ENCODE peak calls at places on chromosomes 1 and 21, in seven cellular contexts. P is adrenal gland, D is astrocyte, U is ascending aorta, W is thoracic aorta, J is left lung, V is HCT116. S is an unnamed sample. For H3K4me1, the result is how much of the 10 kb centered on the place peaks cover.

GRCh38 chr1:115982399-115982798 is 6.1 kb downstream of the SLC22A15 start:
- DNase-seq in P (no peak), D (no peak), U (no peak), W (no peak), J (no peak), V (no peak), S (no peak)

GRCh38 chr1:91124290-91124975 is 102.6 kb upstream of the ZNF644 start:
- DNase-seq in P (no peak), D (no peak), U (no peak), W (no peak), J (no peak), V (no peak), S (no peak)

GRCh38 chr1:228095161-228095560 is 8.0 kb downstream of the C1orf35 start:
- DNase-seq in P (no peak), D (no peak), U (no peak), W (no peak), J (no peak), V (no peak), S (no peak)

GRCh38 chr1:200684015-200684414 is 14.3 kb upstream of the DDX59 start:
- DNase-seq in P (no peak), D (no peak), U (no peak), W (no peak), J (no peak), V (no peak), S (no peak)

GRCh38 chr1:204920967-204921366 is 50.3 kb downstream of the NFASC start:
- DNase-seq in P (no peak), D (no peak), U (no peak), W (no peak), J (no peak), V (no peak), S (no peak)

GRCh38 chr1:25906644-25907300 is 553 bp upstream of the STMN1 start:
- DNase-seq in P (peak), D (no peak), U (peak), W (no peak), J (peak), V (no peak), S (no peak)

GRCh38 chr1:15620155-15620545 is 2.9 kb downstream of the DDI2 start:
- DNase-seq in P (no peak), D (no peak), U (no peak), W (no peak), J (no peak), V (no peak), S (no peak)

GRCh38 chr1:218364028-218364710 is 19.0 kb downstream of the TGFB2 start:
- DNase-seq in P (no peak), D (peak), U (no peak), W (no peak), J (no peak), V (no peak), S (no peak)

GRCh38 chr1:33482412-33482811 is 10.0 kb downstream of the ZSCAN20 start:
- DNase-seq in P (no peak), D (no peak), U (no peak), W (no peak), J (no peak), V (no peak), S (no peak)

GRCh38 chr1:15948600-15949452 is 27.1 kb downstream of the ZBTB17 start:
- DNase-seq in P (peak), D (peak), U (peak), W (peak), J (peak), V (no peak), S (no peak)

GRCh38 chr1:98923667-98924066 is 81.0 kb downstream of the PLPPR5 start:
- DNase-seq in P (no peak), D (no peak), U (no peak), W (no peak), J (no peak), V (no peak), S (no peak)

GRCh38 chr1:108505766-108506075 is 54.2 kb upstream of the EEIG2 start:
- DNase-seq in P (no peak), D (no peak), U (no peak), W (no peak), J (no peak), V (no peak), S (no peak)

GRCh38 chr21:33059319-33059894 is 10.5 kb upstream of the OLIG1 start:
- DNase-seq in P (no peak), D (no peak), U (no peak), W (no peak), J (peak), V (no peak), S (no peak)

GRCh38 chr1:84083321-84083720 is 60.8 kb upstream of the PRKACB start:
- DNase-seq in P (no peak), D (no peak), U (no peak), W (no peak), J (no peak), V (no peak), S (no peak)

GRCh38 chr1:155207578-155208405 is at the start of gene THBS3:
- DNase-seq in P (no peak), D (peak), U (peak), W (no peak), J (no peak), V (no peak), S (no peak)

GRCh38 chr21:46667735-46668380 is 32.4 kb downstream of the PRMT2 start:
- DNase-seq in P (no peak), D (peak), U (no peak), W (no peak), J (no peak), V (no peak), S (no peak)

GRCh38 chr21:29196021-29196663 is 65.7 kb downstream of the MAP3K7CL start:
- DNase-seq in P (peak), D (peak), U (peak), W (peak), J (peak), V (peak), S (peak)

GRCh38 chr1:228691926-228692325 is 43.4 kb upstream of the RHOU start:
- DNase-seq in P (no peak), D (peak), U (no peak), W (no peak), J (no peak), V (peak), S (no peak)

GRCh38 chr1:9852410-9853301 is 28.9 kb upstream of the CLSTN1 start:
- DNase-seq in P (no peak), D (peak), U (no peak), W (no peak), J (no peak), V (no peak), S (no peak)

GRCh38 chr21:33268736-33269441 is 2.7 kb downstream of the IL10RB start:
- DNase-seq in P (no peak), D (no peak), U (no peak), W (no peak), J (peak), V (peak), S (peak)

GRCh38 chr1:31699341-31699891 is 4.4 kb downstream of the COL16A1 start:
- DNase-seq in P (no peak), D (no peak), U (no peak), W (no peak), J (no peak), V (no peak), S (peak)

GRCh38 chr1:1204425-1204920 is 1.9 kb downstream of the TNFRSF18 start:
- DNase-seq in P (no peak), D (no peak), U (no peak), W (no peak), J (no peak), V (no peak), S (no peak)

GRCh38 chr1:110846861-110847260 is 26.1 kb upstream of the CD53 start:
- DNase-seq in P (no peak), D (no peak), U (no peak), W (no peak), J (no peak), V (no peak), S (no peak)

GRCh38 chr1:152449661-152450060 is 35.6 kb upstream of the CRNN start:
- DNase-seq in P (no peak), D (no peak), U (no peak), W (no peak), J (no peak), V (no peak), S (no peak)

DNA sequence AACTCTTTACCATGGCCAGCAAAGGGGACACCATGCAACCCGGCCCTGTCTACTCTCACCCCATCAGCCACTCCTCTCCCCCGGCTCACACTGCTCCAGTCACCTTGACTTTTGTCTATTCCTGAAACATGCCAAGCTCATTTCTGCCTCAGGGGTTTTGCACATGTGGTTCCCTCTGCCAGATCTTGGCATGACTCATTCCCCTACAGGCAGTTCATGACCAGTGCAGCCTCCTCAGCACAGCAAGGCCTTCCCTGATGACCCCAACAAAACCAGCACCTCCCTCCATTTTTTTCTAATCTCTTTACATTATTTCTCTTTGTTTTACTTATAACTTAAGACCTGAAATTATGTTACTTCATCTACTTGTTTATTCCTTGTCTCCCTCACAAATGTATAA is 58.6 kb upstream of the GJB5 start:
- DNase-seq in P (no peak), D (no peak), U (no peak), W (no peak), J (no peak), V (peak), S (no peak)
- TF ChIP-seq CTCF in P (no peak), D (no peak), U (no peak), W (no peak), J (no peak), V (peak), S (no peak)

DNA sequence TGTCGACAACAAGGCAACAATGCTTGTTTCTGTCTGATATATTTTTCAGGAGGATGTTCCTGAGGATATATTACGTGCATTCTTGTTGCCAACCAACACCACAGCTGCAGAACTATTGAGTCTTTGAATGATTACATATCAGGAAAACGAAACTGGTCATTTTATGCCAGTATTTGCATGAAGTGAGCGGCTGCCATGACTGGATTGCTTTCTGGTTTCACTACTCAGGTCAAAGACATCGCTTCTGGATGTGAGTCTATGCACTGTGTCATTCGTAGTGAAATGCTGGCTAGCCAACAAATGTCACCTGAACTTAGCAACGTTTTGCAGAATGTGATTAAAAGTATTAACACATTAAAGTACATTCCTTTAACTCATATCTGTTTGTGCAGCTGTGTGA is 35.8 kb upstream of the OLFM3 start:
- DNase-seq in P (no peak), D (no peak), U (no peak), W (no peak), J (no peak), V (no peak), S (no peak)
- H3K4me3 ChIP-seq in P (no peak), D (no peak), U (no peak), W (no peak), J (no peak), V (no peak), S (no peak)

GRCh38 chr1:167429612-167430011 is 88.7 kb downstream of the CD247 start:
- DNase-seq in P (no peak), D (no peak), U (no peak), W (no peak), J (no peak), V (no peak), S (no peak)
- H3K4me1 ChIP-seq in P (under half), D (under half), U (under half), W (under half), J (under half), V (under half), S (under half)

DNA sequence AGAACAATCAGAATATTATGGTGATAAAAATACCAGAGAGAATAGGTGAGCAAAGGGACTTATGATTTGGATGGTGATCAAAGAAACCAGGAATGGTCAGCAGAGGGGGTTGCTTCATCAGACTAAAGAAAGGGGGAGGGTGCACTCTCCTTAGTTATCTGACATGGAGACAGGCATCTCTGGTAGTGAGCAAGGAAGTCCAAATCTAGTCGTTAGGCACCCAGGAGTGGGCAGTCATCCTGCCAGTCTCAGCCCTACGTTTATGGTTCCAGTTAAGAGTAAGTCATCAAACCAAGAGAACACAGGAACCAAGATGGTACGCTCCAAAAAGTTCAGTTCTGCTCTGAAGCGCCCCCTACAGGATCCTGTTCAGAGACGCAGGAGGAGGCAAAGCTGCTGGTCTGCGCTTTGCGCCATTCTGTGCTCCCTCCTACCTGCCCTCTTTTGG is 28.6 kb downstream of the EBNA1BP2 start:
- DNase-seq in P (no peak), D (no peak), U (no peak), W (no peak), J (no peak), V (peak), S (no peak)
- TF ChIP-seq CTCF in P (no peak), D (peak), U (no peak), W (no peak), J (no peak), V (peak), S (no peak)

GRCh38 chr21:42113926-42114409 is 42.9 kb downstream of the UMODL1 start:
- DNase-seq in P (peak), D (no peak), U (no peak), W (no peak), J (no peak), V (no peak), S (no peak)
- H3K4me3 ChIP-seq in P (no peak), D (no peak), U (no peak), W (no peak), J (no peak), V (no peak), S (no peak)

GRCh38 chr1:236469466-236469865 is 54.3 kb upstream of the LGALS8 start:
- DNase-seq in P (no peak), D (no peak), U (no peak), W (no peak), J (no peak), V (no peak), S (no peak)

GRCh38 chr1:236471653-236472052 is 52.1 kb upstream of the LGALS8 start:
- DNase-seq in P (no peak), D (no peak), U (no peak), W (no peak), J (no peak), V (peak), S (no peak)

GRCh38 chr1:236471096-236471495 is 52.7 kb upstream of the LGALS8 start:
- DNase-seq in P (no peak), D (no peak), U (no peak), W (no peak), J (no peak), V (no peak), S (no peak)

GRCh38 chr1:236476019-236476418 is 47.8 kb upstream of the LGALS8 start:
- DNase-seq in P (no peak), D (no peak), U (no peak), W (no peak), J (no peak), V (no peak), S (no peak)

DNA sequence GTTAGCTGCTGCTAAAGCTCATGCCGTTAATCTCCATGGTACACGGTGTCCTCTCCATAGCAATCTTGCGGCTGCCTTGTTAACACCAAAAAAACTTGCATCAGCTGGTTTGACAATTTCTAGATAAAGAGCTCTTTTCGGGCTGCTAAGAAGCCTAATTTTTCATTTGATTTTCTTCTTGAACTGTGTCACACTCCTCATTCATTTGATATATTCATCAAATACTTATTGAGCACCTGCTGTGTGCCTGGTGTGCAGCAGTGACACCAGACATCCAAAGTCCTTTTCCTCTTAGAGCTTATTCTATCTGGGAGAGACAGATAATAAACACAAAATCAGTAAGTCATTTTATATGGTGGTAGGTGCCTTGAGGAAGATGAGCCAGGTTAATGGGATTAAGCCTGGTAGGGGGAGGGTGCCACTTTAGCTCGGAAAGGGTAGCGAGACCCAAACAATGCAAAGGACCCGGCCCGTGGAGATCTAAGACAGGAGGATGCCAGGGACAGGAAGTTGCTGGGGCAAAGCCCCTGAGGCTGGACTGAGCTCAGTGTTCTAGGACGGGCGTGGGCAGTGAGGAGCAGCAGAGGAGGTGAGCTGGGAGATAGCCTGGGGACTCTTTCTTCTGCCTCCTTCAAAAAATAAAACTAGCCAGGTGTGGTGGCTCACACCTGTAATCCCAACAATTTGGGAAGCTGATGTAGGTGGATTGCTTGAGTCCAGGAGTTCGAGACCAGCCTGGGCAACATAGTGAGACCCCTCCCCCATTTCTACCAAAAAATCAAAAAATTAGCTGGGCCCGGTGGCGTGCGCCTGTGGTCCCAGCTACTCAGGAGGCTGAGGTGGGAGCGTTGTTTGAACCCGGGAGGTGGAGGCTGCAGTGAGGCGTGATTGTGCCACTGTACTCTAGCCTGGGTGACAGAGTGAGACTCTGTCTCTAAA is 50.7 kb upstream of the LGALS8 start:
- DNase-seq in P (no peak), D (no peak), U (no peak), W (no peak), J (no peak), V (no peak), S (no peak)
- H3K4me1 ChIP-seq in P (under half), D (under half), U (under half), W (under half), J (under half), V (under half), S (under half)

DNA sequence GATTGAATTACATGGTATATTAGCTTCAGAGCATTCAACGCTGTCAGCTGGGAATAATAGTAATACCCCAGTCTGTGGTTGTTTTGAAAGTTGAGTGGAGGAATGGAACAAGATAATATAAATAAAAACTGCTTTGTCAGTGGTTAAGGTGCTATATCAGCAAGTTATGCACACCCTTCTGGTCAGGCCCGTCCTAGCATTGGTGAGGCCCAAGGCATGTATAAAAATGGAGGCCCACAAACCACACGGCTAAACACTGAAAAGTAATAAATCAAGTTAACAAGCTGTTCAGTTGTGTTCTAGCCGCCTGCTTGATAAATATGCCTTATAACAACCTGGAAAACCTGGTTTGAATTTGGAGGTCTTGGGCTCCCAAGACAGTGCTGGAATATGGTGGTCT is 77.4 kb downstream of the PSMG1 start:
- DNase-seq in P (no peak), D (no peak), U (no peak), W (no peak), J (no peak), V (no peak), S (no peak)
- TF ChIP-seq CTCF in P (no peak), D (no peak), U (no peak), W (no peak), J (no peak), V (no peak), S (no peak)

GRCh38 chr1:8408151-8408839 is 90.4 kb downstream of the SLC45A1 start:
- DNase-seq in P (peak), D (peak), U (peak), W (peak), J (no peak), V (no peak), S (no peak)
- H3K4me3 ChIP-seq in P (no peak), D (peak), U (peak), W (peak), J (no peak), V (no peak), S (no peak)

S was measured in CD8-positive, alpha-beta T cell.